ENCODE peak calls at places on chromosome 15, in five cellular contexts. One of them, this sample, is unnamed.

GRCh38 chr15:80923668-80924067 is 66.0 kb downstream of the MESD start:
- DNase-seq in NCI-H2171: no peak
- DNase-seq in activated T-cell treated with anti-CD3 and anti-CD28 coated beads, Interleukin-2, amount 50 U/mL, for 4 hours: no peak
- DNase-seq in anterior cingulate cortex: no peak
- DNase-seq in AG04450: no peak
- DNase-seq in this sample: no peak

GRCh38 chr15:73426458-73426994 is 16.4 kb upstream of the REC114 start:
- DNase-seq in NCI-H2171: no peak
- DNase-seq in activated T-cell treated with anti-CD3 and anti-CD28 coated beads, Interleukin-2, amount 50 U/mL, for 4 hours: no peak
- DNase-seq in anterior cingulate cortex: no peak
- DNase-seq in AG04450: no peak
- DNase-seq in this sample: no peak

GRCh38 chr15:101539492-101539891 is 50.0 kb upstream of the PCSK6 start:
- DNase-seq in NCI-H2171: no peak
- DNase-seq in activated T-cell treated with anti-CD3 and anti-CD28 coated beads, Interleukin-2, amount 50 U/mL, for 4 hours: no peak
- DNase-seq in anterior cingulate cortex: no peak
- DNase-seq in AG04450: no peak
- DNase-seq in this sample: no peak

GRCh38 chr15:92124669-92125068 is 269.0 kb upstream of the ST8SIA2 start:
- DNase-seq in NCI-H2171: no peak
- DNase-seq in activated T-cell treated with anti-CD3 and anti-CD28 coated beads, Interleukin-2, amount 50 U/mL, for 4 hours: no peak
- DNase-seq in anterior cingulate cortex: peak; percentile 60
- DNase-seq in AG04450: no peak
- DNase-seq in this sample: no peak

GRCh38 chr15:78739996-78740903 is 71.0 kb downstream of the ADAMTS7 start:
- DNase-seq in NCI-H2171: peak; percentile 71
- DNase-seq in activated T-cell treated with anti-CD3 and anti-CD28 coated beads, Interleukin-2, amount 50 U/mL, for 4 hours: peak; percentile 31
- DNase-seq in anterior cingulate cortex: no peak
- DNase-seq in AG04450: no peak
- DNase-seq in this sample: peak; percentile 64

GRCh38 chr15:32688151-32688639 is 29.6 kb upstream of the GREM1 start:
- DNase-seq in NCI-H2171: no peak
- DNase-seq in activated T-cell treated with anti-CD3 and anti-CD28 coated beads, Interleukin-2, amount 50 U/mL, for 4 hours: no peak
- DNase-seq in anterior cingulate cortex: no peak
- DNase-seq in AG04450: no peak
- DNase-seq in this sample: no peak

GRCh38 chr15:89114974-89115373 is 26.7 kb downstream of the ABHD2 start:
- DNase-seq in NCI-H2171: peak; percentile 26
- DNase-seq in activated T-cell treated with anti-CD3 and anti-CD28 coated beads, Interleukin-2, amount 50 U/mL, for 4 hours: no peak
- DNase-seq in anterior cingulate cortex: no peak
- DNase-seq in AG04450: peak; percentile 38
- DNase-seq in this sample: no peak

GRCh38 chr15:98650871-98651481 is 2.6 kb downstream of the IGF1R start:
- DNase-seq in NCI-H2171: no peak
- DNase-seq in activated T-cell treated with anti-CD3 and anti-CD28 coated beads, Interleukin-2, amount 50 U/mL, for 4 hours: peak; percentile 35
- DNase-seq in anterior cingulate cortex: no peak
- DNase-seq in AG04450: no peak
- DNase-seq in this sample: no peak

This sample was measured in activated T-helper 2 cell treated with anti-CD3 and anti-CD28 coated beads, Interferon-gamma antibody, Interleukin-2, Interleukin-4, amounts not matched to agents 10 μg/mL and 5 μg/mL and 100 μg/mL, durations not matched to agents 14 hours and 24 hours and 36 hours.